ENCODE peak calls at places on chromosomes 11 and 22, in five cellular contexts. S is SJSA1, P is right cardiac atrium, H is mesenchymal stem cell, I is upper lobe of right lung. R is an unnamed sample. For H3K4me1 and H3K9me3, the result is how much of the 10 kb centered on the place peaks cover.

GRCh38 chr11:126006068-126006467 is 56.6 kb downstream of the CDON start:
- DNase-seq in S (no peak), P (no peak), H (no peak), I (no peak), R (no peak)

GRCh38 chr11:8023831-8024555 is 36.9 kb downstream of the EIF3F start:
- DNase-seq in S (no peak), P (no peak), H (no peak), I (peak), R (no peak)

GRCh38 chr22:31680764-31681624 is 19.0 kb upstream of the PISD start:
- DNase-seq in S (peak), P (peak), H (peak), I (no peak), R (peak)

GRCh38 chr11:34501500-34501899 is 12.1 kb downstream of the ELF5 start:
- DNase-seq in S (no peak), P (no peak), H (peak), I (no peak), R (no peak)

GRCh38 chr11:68081691-68082090 is 39.5 kb downstream of the CHKA start:
- DNase-seq in S (peak), P (no peak), H (no peak), I (no peak), R (no peak)

GRCh38 chr11:12930850-12931249 is 78.3 kb upstream of the RASSF10 start:
- DNase-seq in S (no peak), P (no peak), H (no peak), I (no peak), R (no peak)

GRCh38 chr11:100981196-100981824 is 148.3 kb downstream of the PGR start:
- DNase-seq in S (no peak), P (no peak), H (no peak), I (no peak), R (no peak)

GRCh38 chr11:65315204-65315865 is 669 bp downstream of the CDC42EP2 start:
- DNase-seq in S (peak), P (peak), H (peak), I (peak), R (peak)

GRCh38 chr11:91730620-91731019 is 494.0 kb upstream of the FAT3 start:
- DNase-seq in S (no peak), P (no peak), H (no peak), I (no peak), R (no peak)

GRCh38 chr11:58866788-58867187 is 22.3 kb upstream of the GLYATL2 start:
- DNase-seq in S (no peak), P (no peak), H (no peak), I (no peak), R (no peak)

GRCh38 chr11:64747961-64748715 is 4.2 kb upstream of the RASGRP2 start:
- DNase-seq in S (no peak), P (peak), H (no peak), I (peak), R (peak)

GRCh38 chr11:117696489-117696888 is 100.5 kb downstream of the DSCAML1 start:
- DNase-seq in S (no peak), P (no peak), H (no peak), I (no peak), R (no peak)

GRCh38 chr11:2305862-2306823 is 4.3 kb downstream of the TSPAN32 start:
- DNase-seq in S (peak), P (peak), H (peak), I (peak), R (peak)

GRCh38 chr22:30054067-30054763 is 26.0 kb upstream of the HORMAD2 start:
- DNase-seq in S (no peak), P (no peak), H (no peak), I (no peak), R (no peak)

GRCh38 chr22:46792061-46792796 is 29.8 kb downstream of the TBC1D22A start:
- DNase-seq in S (no peak), P (peak), H (no peak), I (no peak), R (peak)

GRCh38 chr22:46726986-46727317 is 11.1 kb downstream of the CERK start:
- DNase-seq in S (no peak), P (no peak), H (no peak), I (no peak), R (no peak)

GRCh38 chr11:131661137-131661536 is 290.7 kb downstream of the NTM start:
- DNase-seq in S (no peak), P (no peak), H (peak), I (no peak), R (no peak)

GRCh38 chr11:76803811-76804600 is 20.9 kb downstream of the TSKU start:
- DNase-seq in S (no peak), P (peak), H (peak), I (peak), R (no peak)

GRCh38 chr11:122439911-122440782 is 215.4 kb upstream of the UBASH3B start:
- DNase-seq in S (no peak), P (peak), H (peak), I (no peak), R (no peak)

GRCh38 chr22:41274856-41275255 is 11.1 kb downstream of the RANGAP1 start:
- DNase-seq in S (no peak), P (no peak), H (no peak), I (no peak), R (no peak)

GRCh38 chr11:44484211-44484610 is 81.3 kb upstream of the CD82 start:
- DNase-seq in S (no peak), P (no peak), H (peak), I (no peak), R (no peak)

GRCh38 chr11:73680687-73681086 is 34.3 kb downstream of the PLEKHB1 start:
- DNase-seq in S (no peak), P (no peak), H (no peak), I (no peak), R (no peak)

GRCh38 chr11:122784325-122785155 is 53.8 kb upstream of the CRTAM start:
- DNase-seq in S (peak), P (peak), H (peak), I (no peak), R (no peak)

GRCh38 chr11:59551651-59552521 is 40.5 kb downstream of the OR4D9 start:
- DNase-seq in S (peak), P (peak), H (peak), I (no peak), R (no peak)

GRCh38 chr11:3831378-3832239 is 9.2 kb downstream of the RHOG start:
- DNase-seq in S (no peak), P (no peak), H (no peak), I (peak), R (no peak)

GRCh38 chr22:25210831-25211230 is 8.6 kb upstream of the CRYBB2 start:
- DNase-seq in S (no peak), P (no peak), H (no peak), I (no peak), R (no peak)

GRCh38 chr11:96144553-96144952 is 198.4 kb downstream of the MAML2 start:
- DNase-seq in S (no peak), P (no peak), H (no peak), I (no peak), R (no peak)
- H3K4me1 ChIP-seq in S (under half), P (under half), H (under half), I (under half), R (under half)

DNA sequence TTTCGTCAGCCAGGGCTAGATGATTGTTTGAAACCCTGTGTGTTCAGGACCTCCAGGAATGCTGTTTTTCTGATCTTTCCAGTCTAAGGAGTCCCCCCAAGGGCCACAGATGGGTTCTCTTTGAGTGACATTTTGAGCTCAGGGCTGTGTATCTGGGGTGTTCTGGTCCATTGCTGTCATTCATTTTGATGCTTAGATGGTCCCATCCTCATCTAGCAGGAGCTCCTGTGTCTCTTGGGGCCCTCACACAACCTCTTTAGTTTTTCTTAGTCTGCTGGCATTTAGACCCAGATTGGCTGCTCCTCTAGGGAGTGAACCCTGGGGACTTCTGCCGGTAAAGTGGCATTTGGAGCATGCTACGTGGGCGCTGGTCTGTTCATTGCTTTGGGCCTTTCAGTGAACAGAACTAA is 39.1 kb downstream of the MED15 start:
- DNase-seq in S (no peak), P (no peak), H (no peak), I (no peak), R (no peak)
- H3K4me3 ChIP-seq in S (no peak), P (no peak), H (no peak), I (no peak), R (no peak)

DNA sequence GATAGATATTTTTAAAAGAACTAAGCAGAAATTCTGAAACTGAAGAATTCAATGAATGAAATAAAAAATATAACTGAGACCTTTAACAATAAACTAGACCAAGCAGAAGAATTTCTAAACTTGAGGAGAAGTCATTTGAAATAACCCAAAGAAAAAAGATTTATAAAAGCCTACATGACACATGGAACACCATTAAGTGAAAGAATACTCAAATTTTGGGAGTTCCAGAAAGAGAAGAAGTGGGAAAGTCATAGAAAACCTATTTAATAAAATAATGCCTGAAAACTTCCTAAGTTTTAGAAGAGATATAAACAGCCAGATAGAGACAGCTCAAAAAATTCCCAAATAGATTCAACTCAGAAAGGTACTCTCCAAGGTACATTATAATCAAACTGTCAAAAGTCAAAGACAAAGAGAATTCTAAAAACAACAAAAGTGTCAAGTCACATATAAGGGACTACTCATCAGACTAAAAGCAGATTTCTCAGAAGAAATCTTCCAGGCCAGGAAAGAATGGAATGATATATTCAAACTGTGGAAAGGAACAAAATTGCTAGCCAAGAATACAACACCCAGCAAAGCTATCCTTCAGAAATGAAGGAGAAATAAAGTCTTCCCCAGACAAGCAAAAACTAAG is 72.9 kb upstream of the GNAZ start:
- DNase-seq in S (no peak), P (no peak), H (no peak), I (no peak), R (no peak)
- H3K9me3 ChIP-seq in S (under half), P (under half), H (under half), I (under half), R (under half)

GRCh38 chr22:22721681-22722309 is 77.4 kb downstream of the GGTLC2 start:
- DNase-seq in S (no peak), P (no peak), H (peak), I (peak), R (no peak)
- H3K4me1 ChIP-seq in S (under half), P (under half), H (under half), I (under half), R (under half)

DNA sequence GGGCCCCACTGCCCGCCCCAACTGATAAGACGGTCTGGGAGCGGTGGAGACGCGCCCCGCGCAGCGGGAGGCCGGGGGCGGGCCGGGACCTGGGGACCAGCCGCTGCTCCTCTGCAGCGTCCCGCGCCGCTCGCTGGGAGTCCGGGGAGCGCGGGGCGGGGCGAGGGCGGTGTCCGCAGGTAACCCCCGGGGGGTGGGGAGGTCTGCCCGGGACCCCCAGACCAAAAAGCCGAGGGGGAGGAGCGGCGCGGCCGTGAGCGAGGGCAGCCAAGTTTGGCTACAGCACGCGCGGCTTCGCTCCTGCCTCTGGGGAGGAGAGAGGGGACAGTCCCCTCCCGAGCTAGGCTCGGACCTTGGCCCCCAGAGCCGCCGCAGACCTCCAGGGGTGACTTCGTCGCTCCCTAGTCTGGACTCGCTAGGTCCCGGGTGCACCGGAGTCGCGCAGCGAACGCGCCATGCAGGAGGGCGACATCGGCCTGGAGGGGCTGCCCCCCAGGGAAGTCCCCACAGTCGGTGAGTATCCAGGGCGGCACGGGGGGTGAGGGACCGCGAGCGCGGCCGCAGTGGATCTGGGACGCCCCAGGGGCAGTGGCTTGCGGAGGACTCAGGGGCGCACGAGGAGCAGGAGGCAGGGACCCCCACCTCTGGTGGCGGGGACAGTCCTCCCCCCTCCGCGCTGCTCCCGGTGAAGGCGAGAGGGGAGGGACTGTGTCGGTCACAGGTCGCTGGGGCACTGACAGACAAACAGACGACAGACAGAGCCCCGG is 92.3 kb upstream of the ANO1 start:
- DNase-seq in S (no peak), P (no peak), H (no peak), I (peak), R (peak)
- H3K4me3 ChIP-seq in S (no peak), P (peak), H (no peak), I (peak), R (no peak)

DNA sequence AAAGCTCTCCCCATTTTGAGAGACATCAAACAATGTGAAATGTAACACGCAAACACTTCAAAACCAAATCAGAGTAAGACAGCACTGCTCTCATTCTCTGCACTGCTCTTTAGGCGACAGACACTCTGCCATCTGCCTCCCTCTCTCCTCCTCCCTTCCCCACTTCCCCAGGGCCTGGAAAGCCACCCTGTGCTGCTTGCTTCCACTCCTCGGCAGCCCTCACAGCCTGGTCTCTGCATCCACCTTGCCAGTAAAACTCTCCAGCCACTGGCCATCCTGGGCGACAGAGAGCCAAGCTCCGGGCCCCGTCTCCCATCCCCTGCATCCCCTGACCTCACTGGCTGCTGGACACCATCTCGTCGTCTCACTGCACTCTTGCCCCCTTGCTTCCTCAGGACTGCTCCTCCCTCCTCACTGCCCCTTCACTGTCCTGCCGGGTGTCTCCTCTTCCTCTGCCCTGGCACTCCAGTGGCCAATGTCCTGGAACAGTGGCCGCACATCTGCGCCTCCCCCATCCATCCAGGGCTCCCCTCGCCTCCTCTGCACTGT is 800.5 kb downstream of the BRD1 start:
- DNase-seq in S (no peak), P (no peak), H (no peak), I (no peak), R (peak)
- H3K9me3 ChIP-seq in S (under half), P (under half), H (under half), I (under half), R (under half)

GRCh38 chr22:37244114-37244921 is at the start of gene RAC2:
- DNase-seq in S (no peak), P (peak), H (peak), I (peak), R (peak)

GRCh38 chr22:37244922-37245722 is 1.1 kb upstream of the RAC2 start:
- DNase-seq in S (no peak), P (no peak), H (no peak), I (peak), R (peak)

GRCh38 chr22:37243402-37244113 is 511 bp downstream of the RAC2 start:
- DNase-seq in S (no peak), P (no peak), H (no peak), I (no peak), R (peak)

GRCh38 chr22:37248251-37248650 is 4.2 kb upstream of the RAC2 start:
- DNase-seq in S (peak), P (no peak), H (no peak), I (peak), R (no peak)

DNA sequence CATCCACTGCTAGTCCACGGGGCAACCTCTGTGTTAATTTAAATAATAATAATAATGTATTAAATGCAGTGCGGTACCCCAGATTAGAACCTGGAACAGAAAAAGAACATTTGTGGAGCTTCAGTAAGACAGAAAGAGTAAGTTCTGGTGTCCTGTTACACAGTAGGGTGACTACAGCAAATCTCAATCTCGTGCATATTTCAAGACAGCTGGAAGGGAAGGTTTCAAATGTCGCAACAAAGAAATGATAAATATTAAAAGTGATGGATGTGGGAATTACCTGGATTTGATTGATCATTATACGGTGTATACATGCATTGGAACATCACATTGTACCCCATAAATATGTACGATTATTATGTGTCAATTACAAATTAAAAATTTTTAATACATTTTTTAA is 1.7 kb upstream of the RAC2 start:
- DNase-seq in S (no peak), P (no peak), H (no peak), I (no peak), R (no peak)
- H3K4me1 ChIP-seq in S (under half), P (under half), H (under half), I (under half), R (under half)

GRCh38 chr11:60821827-60822599 is 19.9 kb upstream of the CCDC86 start:
- DNase-seq in S (no peak), P (no peak), H (no peak), I (no peak), R (no peak)

GRCh38 chr11:60813324-60813723 is 28.2 kb downstream of the MS4A10 start:
- DNase-seq in S (no peak), P (no peak), H (no peak), I (no peak), R (no peak)

GRCh38 chr11:60816590-60817157 is 25.2 kb upstream of the CCDC86 start:
- DNase-seq in S (no peak), P (no peak), H (no peak), I (no peak), R (no peak)

GRCh38 chr11:60818057-60818456 is 23.9 kb upstream of the CCDC86 start:
- DNase-seq in S (no peak), P (no peak), H (no peak), I (no peak), R (peak)
- H3K4me3 ChIP-seq in S (no peak), P (no peak), H (no peak), I (no peak), R (no peak)